ENCODE peak calls at places on chromosomes 4 and X, in five cellular contexts. M is hippocampal formation, N is astrocyte, A is left cardiac atrium, G is NCI-H748 treated with DMSO at 0.1 percent for 48 hours. T is an unnamed sample.

GRCh38 chr4:46648088-46648744 is 258.3 kb upstream of the GABRA2 start:
- DNase-seq in M (no peak), N (no peak), G (no peak), A (no peak), T (peak; percentile 59)

GRCh38 chrX:16185725-16186136 is 18.4 kb downstream of the MAGEB17 start:
- DNase-seq in A (no peak), G (no peak), N (peak; percentile 88), M (no peak), T (peak; percentile 62)

GRCh38 chr4:118981171-118981838 is 92.7 kb downstream of the SYNPO2 start:
- DNase-seq in M (no peak), N (peak; percentile 64), A (no peak), G (peak; percentile 74), T (no peak)

GRCh38 chrX:115679460-115679859 is 118.5 kb downstream of the PLS3 start:
- DNase-seq in G (peak; percentile 12), A (no peak), M (no peak), N (peak; percentile 9), T (peak; percentile 7)

GRCh38 chrX:96591418-96591817 is 93.2 kb upstream of the DIAPH2 start:
- DNase-seq in G (no peak), A (no peak), M (no peak), N (no peak), T (no peak)

GRCh38 chr4:164136181-164136616 is 617.7 kb upstream of the SMIM31 start:
- DNase-seq in G (no peak), M (no peak), N (peak; percentile 62), A (no peak), T (no peak)

GRCh38 chr4:101711590-101712255 is 78.8 kb upstream of the BANK1 start:
- DNase-seq in A (no peak), G (no peak), N (no peak), M (no peak), T (no peak)

GRCh38 chr4:32025840-32026459 is 1305.8 kb downstream of the PCDH7 start:
- DNase-seq in G (no peak), A (no peak), M (no peak), N (peak; percentile 45), T (peak; percentile 61)

GRCh38 chrX:119391279-119391678 is 7.9 kb upstream of the SLC25A43 start:
- DNase-seq in G (no peak), M (no peak), A (no peak), N (no peak), T (no peak)

GRCh38 chr4:37693450-37694190 is 7.4 kb upstream of the RELL1 start:
- DNase-seq in N (peak; percentile 92), A (no peak), G (no peak), M (no peak), T (peak; percentile 73)

GRCh38 chrX:23118890-23119527 is 119.2 kb downstream of the DDX53 start:
- DNase-seq in A (no peak), M (no peak), N (peak; percentile 74), G (peak; percentile 76), T (no peak)

GRCh38 chrX:150899191-150899757 is 806 bp upstream of the CD99L2 start:
- DNase-seq in N (peak; percentile 8), A (peak; percentile 31), G (peak; percentile 45), M (peak; percentile 24), T (peak; percentile 18)

GRCh38 chr4:48698029-48698901 is 81.8 kb downstream of the FRYL start:
- DNase-seq in A (peak; percentile 78), M (no peak), N (peak; percentile 85), G (no peak), T (peak; percentile 99)

GRCh38 chrX:102650903-102651241 is 411 bp upstream of the GPRASP1 start:
- DNase-seq in A (no peak), N (no peak), G (no peak), M (no peak), T (no peak)

GRCh38 chrX:12950851-12951589 is 23.9 kb upstream of the TMSB4X start:
- DNase-seq in G (no peak), N (no peak), A (no peak), M (no peak), T (no peak)

GRCh38 chr4:120977435-120977997 is 55.0 kb upstream of the PRDM5 start:
- DNase-seq in M (no peak), N (peak; percentile 42), A (no peak), G (no peak), T (peak; percentile 23)

GRCh38 chr4:5511791-5512190 is 196.6 kb downstream of the EVC2 start:
- DNase-seq in M (no peak), A (no peak), G (no peak), N (peak; percentile 42), T (no peak)

GRCh38 chr4:94256144-94256783 is 48.6 kb downstream of the SMARCAD1 start:
- DNase-seq in N (no peak), A (no peak), G (no peak), M (no peak), T (no peak)

GRCh38 chrX:23372220-23372902 is 37.7 kb downstream of the PTCHD1 start:
- DNase-seq in A (no peak), N (no peak), G (no peak), M (no peak), T (no peak)

GRCh38 chr4:155616112-155616511 is 50.5 kb upstream of the GUCY1A1 start:
- DNase-seq in M (no peak), N (no peak), A (no peak), G (no peak), T (no peak)

GRCh38 chr4:147596377-147596776 is 20.8 kb upstream of the TMEM184C start:
- DNase-seq in N (no peak), G (no peak), A (no peak), M (no peak), T (peak; percentile 49)

GRCh38 chrX:110588164-110588563 is 207.5 kb downstream of the CHRDL1 start:
- DNase-seq in A (no peak), M (no peak), N (no peak), G (no peak), T (no peak)

GRCh38 chrX:72358313-72358712 is 52.6 kb upstream of the CITED1 start:
- DNase-seq in G (no peak), M (no peak), A (no peak), N (peak; percentile 34), T (no peak)

GRCh38 chr4:5361968-5362367 is 310.7 kb downstream of the STK32B start:
- DNase-seq in A (no peak), G (no peak), N (peak; percentile 22), M (no peak), T (no peak)

GRCh38 chr4:25155957-25156356 is 4.3 kb downstream of the SEPSECS start:
- DNase-seq in N (no peak), G (no peak), M (no peak), A (no peak), T (no peak)

GRCh38 chr4:102862747-102863146 is 6.0 kb upstream of the CISD2 start:
- DNase-seq in A (no peak), G (no peak), M (no peak), N (no peak), T (no peak)

GRCh38 chr4:7427326-7428260 is 7.1 kb downstream of the PSAPL1 start:
- DNase-seq in M (no peak), N (no peak), G (no peak), A (no peak), T (no peak)

GRCh38 chrX:114650351-114650750 is 66.5 kb downstream of the HTR2C start:
- DNase-seq in M (no peak), A (no peak), N (no peak), G (no peak), T (no peak)

GRCh38 chr4:110196206-110196870 is 2.1 kb downstream of the ELOVL6 start:
- DNase-seq in N (no peak), M (peak; percentile 73), G (no peak), A (peak; percentile 56), T (no peak)

GRCh38 chr4:26484538-26484937 is 5.7 kb downstream of the CCKAR start:
- DNase-seq in N (no peak), A (no peak), G (no peak), M (no peak), T (no peak)

GRCh38 chrX:12819231-12819630 is 28.0 kb downstream of the PRPS2 start:
- DNase-seq in G (no peak), A (no peak), N (no peak), M (no peak), T (peak; percentile 77)

GRCh38 chrX:143634701-143635442 is 1.0 kb downstream of the SLITRK4 start:
- DNase-seq in G (peak; percentile 5), M (no peak), N (no peak), A (no peak), T (no peak)

GRCh38 chrX:151801980-151802379 is 67.4 kb downstream of the CNGA2 start:
- DNase-seq in N (no peak), M (no peak), A (no peak), G (no peak), T (no peak)

GRCh38 chr4:175932116-175932515 is 120.1 kb upstream of the GPM6A start:
- DNase-seq in G (no peak), N (no peak), A (no peak), M (no peak), T (no peak)

GRCh38 chr4:27973056-27973455 is 1112.4 kb downstream of the STIM2 start:
- DNase-seq in A (no peak), M (no peak), N (no peak), G (no peak), T (no peak)

GRCh38 chr4:10089346-10089745 is 27.3 kb downstream of the WDR1 start:
- DNase-seq in A (peak; percentile 46), N (no peak), M (no peak), G (no peak), T (no peak)

GRCh38 chr4:155819066-155819465 is 47.0 kb downstream of the ASIC5 start:
- DNase-seq in A (no peak), G (no peak), M (no peak), N (no peak), T (no peak)